ENCODE peak calls at places on chromosomes 7 and 10, in five cellular contexts. One of them, this sample, is unnamed.

GRCh38 chr7:50739744-50740455 is 42.8 kb downstream of the GRB10 start:
- DNase-seq in A549: no peak
- DNase-seq in body of pancreas: no peak
- DNase-seq in breast epithelium: no peak
- DNase-seq in heart left ventricle: no peak
- DNase-seq in this sample: no peak

GRCh38 chr10:83536426-83536825 is 602.9 kb upstream of the GHITM start:
- DNase-seq in A549: no peak
- DNase-seq in body of pancreas: no peak
- DNase-seq in breast epithelium: no peak
- DNase-seq in heart left ventricle: no peak
- DNase-seq in this sample: no peak

GRCh38 chr10:107865691-107866090 is 701.2 kb upstream of the SORCS1 start:
- DNase-seq in A549: no peak
- DNase-seq in body of pancreas: no peak
- DNase-seq in breast epithelium: no peak
- DNase-seq in heart left ventricle: no peak
- DNase-seq in this sample: no peak

GRCh38 chr7:636396-636795 is 90.1 kb upstream of the DNAAF5 start:
- DNase-seq in A549: peak
- DNase-seq in body of pancreas: peak
- DNase-seq in breast epithelium: no peak
- DNase-seq in heart left ventricle: peak
- DNase-seq in this sample: no peak

GRCh38 chr10:128040681-128041080 is 85.5 kb downstream of the MKI67 start:
- DNase-seq in A549: no peak
- DNase-seq in body of pancreas: no peak
- DNase-seq in breast epithelium: no peak
- DNase-seq in heart left ventricle: peak
- DNase-seq in this sample: no peak

GRCh38 chr7:28078036-28078901 is 102.3 kb downstream of the JAZF1 start:
- DNase-seq in A549: peak
- DNase-seq in body of pancreas: peak
- DNase-seq in breast epithelium: no peak
- DNase-seq in heart left ventricle: no peak
- DNase-seq in this sample: peak

GRCh38 chr10:98427011-98427515 is 12.1 kb upstream of the PYROXD2 start:
- DNase-seq in A549: no peak
- DNase-seq in body of pancreas: no peak
- DNase-seq in breast epithelium: no peak
- DNase-seq in heart left ventricle: no peak
- DNase-seq in this sample: no peak

GRCh38 chr10:124250506-124250905 is 157.1 kb upstream of the CHST15 start:
- DNase-seq in A549: no peak
- DNase-seq in body of pancreas: no peak
- DNase-seq in breast epithelium: no peak
- DNase-seq in heart left ventricle: no peak
- DNase-seq in this sample: no peak

GRCh38 chr10:58856508-58857240 is 319.8 kb upstream of the PHYHIPL start:
- DNase-seq in A549: peak
- DNase-seq in body of pancreas: peak
- DNase-seq in breast epithelium: peak
- DNase-seq in heart left ventricle: peak
- DNase-seq in this sample: no peak

GRCh38 chr10:75235375-75236177 is at the start of gene COMTD1:
- DNase-seq in A549: peak
- DNase-seq in body of pancreas: peak
- DNase-seq in breast epithelium: peak
- DNase-seq in heart left ventricle: peak
- DNase-seq in this sample: peak
- TF ChIP-seq POLR2A in A549: no peak
- TF ChIP-seq POLR2A in body of pancreas: peak
- TF ChIP-seq POLR2A in breast epithelium: no peak
- TF ChIP-seq POLR2A in heart left ventricle: no peak
- TF ChIP-seq POLR2A in this sample: no peak

DNA sequence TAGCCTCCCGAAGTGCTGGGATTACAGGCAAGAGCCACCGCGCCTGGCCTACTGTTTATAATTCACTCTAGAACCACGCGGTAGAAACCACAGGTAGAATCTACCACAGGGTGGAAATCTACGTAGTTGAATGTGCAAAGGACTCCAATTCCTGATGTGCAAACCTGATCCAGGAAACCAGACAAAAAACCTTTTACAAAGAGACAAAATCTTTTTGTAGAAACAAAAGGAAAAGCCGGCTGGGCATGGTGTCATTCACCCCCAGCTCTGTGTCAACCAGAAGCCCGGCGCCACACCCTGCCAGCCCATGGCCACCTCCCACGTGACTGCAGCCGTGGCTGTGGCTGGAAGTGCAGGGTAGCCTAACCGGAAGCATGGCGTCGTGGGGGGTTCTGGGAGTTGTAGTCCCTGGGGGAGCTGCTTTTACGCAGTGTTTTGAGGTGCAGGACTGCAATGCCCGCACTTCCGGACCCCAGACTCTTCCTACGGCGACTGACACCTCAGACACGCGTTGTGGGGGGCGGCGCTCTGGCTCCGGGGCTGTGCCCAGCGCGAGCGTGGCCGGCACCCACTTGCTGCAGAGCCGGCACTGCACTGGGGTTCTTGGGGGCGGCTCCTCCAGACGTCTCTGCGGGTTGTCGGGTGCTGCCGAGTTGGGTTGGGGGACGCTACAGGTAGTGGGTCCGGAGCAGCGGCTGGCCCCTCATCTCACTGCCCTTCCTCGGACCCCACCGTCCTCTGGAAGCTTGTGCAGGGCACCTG is 41.5 kb upstream of the RNF216 start:
- DNase-seq in A549: peak
- DNase-seq in body of pancreas: peak
- DNase-seq in breast epithelium: peak
- DNase-seq in heart left ventricle: peak
- DNase-seq in this sample: peak
- H3K4me3 ChIP-seq in A549: peak
- H3K4me3 ChIP-seq in body of pancreas: peak
- H3K4me3 ChIP-seq in breast epithelium: peak
- H3K4me3 ChIP-seq in heart left ventricle: peak
- H3K4me3 ChIP-seq in this sample: peak

DNA sequence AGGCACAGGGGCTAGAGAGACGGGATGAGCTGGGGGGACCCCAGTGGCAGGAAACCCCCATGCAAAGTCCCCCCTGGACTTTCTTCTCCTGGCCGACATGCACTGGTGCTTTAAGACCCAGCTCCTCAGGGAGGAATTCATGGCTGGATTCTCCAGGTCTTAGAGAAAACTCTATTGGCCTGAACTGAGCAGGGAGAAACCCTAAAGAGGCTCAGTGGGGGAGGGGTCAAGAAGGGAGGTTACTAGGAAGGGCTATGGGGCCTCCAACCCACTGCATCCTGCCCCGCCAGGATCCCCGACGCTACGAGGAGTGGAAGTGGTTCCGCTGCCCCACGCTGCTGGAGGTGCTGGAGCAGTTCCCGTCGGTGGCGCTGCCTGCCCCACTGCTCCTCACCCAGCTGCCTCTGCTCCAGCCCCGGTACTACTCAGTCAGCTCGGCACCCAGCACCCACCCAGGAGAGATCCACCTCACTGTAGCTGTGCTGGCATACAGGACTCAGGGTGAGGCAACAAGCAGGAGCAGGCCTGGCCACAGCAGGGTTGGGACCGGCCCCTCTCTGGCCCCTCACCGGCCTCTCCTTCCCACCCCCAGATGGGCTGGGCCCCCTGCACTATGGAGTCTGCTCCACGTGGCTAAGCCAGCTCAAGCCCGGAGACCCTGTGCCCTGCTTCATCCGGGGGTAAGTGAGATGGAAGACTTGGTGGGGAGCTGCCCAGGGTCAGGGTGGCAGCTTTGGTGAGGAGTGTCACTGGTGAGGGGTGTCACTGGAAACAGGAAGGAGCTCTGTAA is 13.8 kb downstream of the ATG9B start:
- DNase-seq in A549: no peak
- DNase-seq in body of pancreas: no peak
- DNase-seq in breast epithelium: no peak
- DNase-seq in heart left ventricle: no peak
- DNase-seq in this sample: no peak
- TF ChIP-seq POLR2A in A549: no peak
- TF ChIP-seq POLR2A in body of pancreas: no peak
- TF ChIP-seq POLR2A in breast epithelium: no peak
- TF ChIP-seq POLR2A in heart left ventricle: no peak
- TF ChIP-seq POLR2A in this sample: no peak

DNA sequence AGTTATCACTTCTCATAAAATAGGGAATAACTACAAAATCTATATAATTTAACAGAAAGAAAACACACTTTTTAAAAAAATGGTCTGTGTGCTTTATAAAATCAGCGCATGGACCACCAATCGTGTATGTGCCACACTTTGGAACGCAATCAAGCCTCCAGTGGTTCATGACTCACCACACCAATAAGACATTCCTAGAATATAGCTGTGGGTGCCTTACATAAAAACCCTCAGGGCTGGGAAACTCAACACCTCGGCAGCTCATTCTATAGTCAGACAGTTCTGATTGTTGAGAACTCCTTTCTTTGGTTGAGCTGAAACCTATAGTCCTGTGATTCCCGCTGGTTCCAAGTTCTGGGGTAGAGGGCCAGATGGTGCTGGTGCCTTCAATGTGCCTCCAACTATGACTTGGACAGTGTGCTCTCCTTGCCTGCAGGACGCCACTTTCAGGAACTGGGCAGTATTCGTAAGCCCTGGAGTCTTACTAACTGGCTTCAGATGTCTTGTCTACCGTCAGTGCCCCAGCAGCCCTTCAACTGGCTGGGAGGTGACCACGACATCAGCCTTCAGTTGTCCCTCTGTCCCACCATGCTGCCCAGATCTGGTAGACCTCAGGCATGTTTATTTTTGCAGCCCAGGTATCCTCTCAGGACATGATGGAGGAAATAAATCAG is 135.7 kb upstream of the GDF10 start:
- DNase-seq in A549: peak
- DNase-seq in body of pancreas: no peak
- DNase-seq in breast epithelium: no peak
- DNase-seq in heart left ventricle: no peak
- DNase-seq in this sample: no peak
- H3K4me3 ChIP-seq in A549: no peak
- H3K4me3 ChIP-seq in body of pancreas: no peak
- H3K4me3 ChIP-seq in breast epithelium: no peak
- H3K4me3 ChIP-seq in heart left ventricle: no peak
- H3K4me3 ChIP-seq in this sample: no peak

DNA sequence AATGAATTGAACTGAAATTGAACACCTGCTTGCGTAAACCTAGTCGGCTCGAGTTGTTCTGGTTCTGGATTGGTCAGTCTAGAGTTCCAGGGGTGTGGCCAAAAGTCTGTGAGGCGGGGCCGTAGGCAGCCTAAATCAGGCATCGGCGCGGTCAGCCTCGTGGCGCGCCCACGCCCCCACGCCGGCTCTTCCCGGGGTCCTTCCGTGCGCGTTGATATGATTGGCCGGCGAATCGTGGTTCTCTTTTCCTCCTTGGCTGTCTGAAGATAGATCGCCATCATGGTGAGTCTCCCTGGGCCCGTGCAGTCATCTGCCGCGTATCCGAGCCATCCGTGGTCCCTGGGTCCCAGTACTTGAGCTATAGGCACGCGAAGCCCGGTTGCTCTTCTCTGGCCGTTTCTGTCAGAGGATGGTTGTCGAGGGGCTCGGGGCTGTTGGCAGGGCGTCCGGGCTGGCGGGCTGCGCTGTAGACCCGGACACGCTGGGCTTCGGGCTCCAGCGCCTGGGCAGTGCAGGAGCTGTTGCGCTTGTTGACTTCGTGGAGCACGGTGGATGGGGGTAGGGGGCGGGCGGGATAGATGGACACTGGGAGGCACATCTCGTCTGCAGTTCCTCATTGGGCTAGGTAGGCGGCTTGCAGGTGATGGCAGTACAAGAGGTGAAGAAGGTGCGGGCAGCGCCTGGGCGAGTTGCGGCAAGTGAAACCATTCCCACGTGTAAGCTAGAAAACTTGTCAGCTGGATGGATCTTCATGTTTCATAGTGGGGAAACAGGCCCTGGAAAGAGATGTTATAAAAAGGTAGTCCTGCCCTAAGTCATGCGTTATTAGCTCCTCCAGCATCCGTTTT is at the start of gene RPS24:
- DNase-seq in A549: peak
- DNase-seq in body of pancreas: peak
- DNase-seq in breast epithelium: peak
- DNase-seq in heart left ventricle: peak
- DNase-seq in this sample: peak
- TF ChIP-seq POLR2A in A549: peak
- TF ChIP-seq POLR2A in body of pancreas: peak
- TF ChIP-seq POLR2A in breast epithelium: peak
- TF ChIP-seq POLR2A in heart left ventricle: peak
- TF ChIP-seq POLR2A in this sample: no peak

GRCh38 chr10:126058104-126058503 is 161.7 kb downstream of the FANK1 start:
- DNase-seq in A549: no peak
- DNase-seq in body of pancreas: no peak
- DNase-seq in breast epithelium: no peak
- DNase-seq in heart left ventricle: no peak
- DNase-seq in this sample: no peak
- H3K4me3 ChIP-seq in A549: no peak
- H3K4me3 ChIP-seq in body of pancreas: no peak
- H3K4me3 ChIP-seq in breast epithelium: no peak
- H3K4me3 ChIP-seq in heart left ventricle: no peak
- H3K4me3 ChIP-seq in this sample: no peak

GRCh38 chr7:16420329-16420648 is 1.0 kb downstream of the CRPPA start:
- DNase-seq in A549: no peak
- DNase-seq in body of pancreas: no peak
- DNase-seq in breast epithelium: no peak
- DNase-seq in heart left ventricle: no peak
- DNase-seq in this sample: no peak

GRCh38 chr7:16422100-16422430 is 727 bp upstream of the CRPPA start:
- DNase-seq in A549: no peak
- DNase-seq in body of pancreas: no peak
- DNase-seq in breast epithelium: no peak
- DNase-seq in heart left ventricle: no peak
- DNase-seq in this sample: no peak

GRCh38 chr7:16419859-16420258 is 1.5 kb downstream of the CRPPA start:
- DNase-seq in A549: no peak
- DNase-seq in body of pancreas: no peak
- DNase-seq in breast epithelium: no peak
- DNase-seq in heart left ventricle: no peak
- DNase-seq in this sample: no peak

GRCh38 chr7:16421333-16422099 is at the start of gene CRPPA:
- DNase-seq in A549: no peak
- DNase-seq in body of pancreas: peak
- DNase-seq in breast epithelium: peak
- DNase-seq in heart left ventricle: peak
- DNase-seq in this sample: peak

GRCh38 chr7:16420649-16421332 is 547 bp downstream of the CRPPA start:
- DNase-seq in A549: peak
- DNase-seq in body of pancreas: peak
- DNase-seq in breast epithelium: peak
- DNase-seq in heart left ventricle: peak
- DNase-seq in this sample: peak
- TF ChIP-seq POLR2A in A549: peak
- TF ChIP-seq POLR2A in body of pancreas: peak
- TF ChIP-seq POLR2A in breast epithelium: peak
- TF ChIP-seq POLR2A in heart left ventricle: no peak
- TF ChIP-seq POLR2A in this sample: peak